ENCODE peak calls at places on chromosomes 3 and 15, in five cellular contexts. One of them, this sample, is unnamed.

GRCh38 chr3:170726976-170727661 is 141.2 kb upstream of the SLC7A14 start:
- DNase-seq in mesendoderm: no peak
- DNase-seq in body of pancreas: no peak
- DNase-seq in transverse colon: no peak
- DNase-seq in CD4-positive, alpha-beta memory T cell: no peak
- DNase-seq in this sample: no peak

GRCh38 chr3:143241556-143241955 is 122.0 kb downstream of the CHST2 start:
- DNase-seq in mesendoderm: no peak
- DNase-seq in body of pancreas: no peak
- DNase-seq in transverse colon: no peak
- DNase-seq in CD4-positive, alpha-beta memory T cell: no peak
- DNase-seq in this sample: no peak

GRCh38 chr3:8987673-8988655 is 24.7 kb upstream of the RAD18 start:
- DNase-seq in mesendoderm: peak; percentile 91
- DNase-seq in body of pancreas: peak; percentile 55
- DNase-seq in transverse colon: peak; percentile 62
- DNase-seq in CD4-positive, alpha-beta memory T cell: peak; percentile 51
- DNase-seq in this sample: peak; percentile 55

GRCh38 chr3:39267631-39268553 is 11.9 kb downstream of the CX3CR1 start:
- DNase-seq in mesendoderm: no peak
- DNase-seq in body of pancreas: no peak
- DNase-seq in transverse colon: no peak
- DNase-seq in CD4-positive, alpha-beta memory T cell: peak; percentile 77
- DNase-seq in this sample: no peak

GRCh38 chr3:193190387-193190786 is 50.6 kb upstream of the PLAAT1 start:
- DNase-seq in mesendoderm: peak; percentile 93
- DNase-seq in body of pancreas: no peak
- DNase-seq in transverse colon: no peak
- DNase-seq in CD4-positive, alpha-beta memory T cell: no peak
- DNase-seq in this sample: peak; percentile 20

GRCh38 chr15:40769310-40770146 is at the start of gene C15orf62:
- DNase-seq in mesendoderm: no peak
- DNase-seq in body of pancreas: peak; percentile 55
- DNase-seq in transverse colon: peak; percentile 66
- DNase-seq in CD4-positive, alpha-beta memory T cell: no peak
- DNase-seq in this sample: peak; percentile 79

GRCh38 chr15:98746756-98747155 is 98.4 kb downstream of the IGF1R start:
- DNase-seq in mesendoderm: no peak
- DNase-seq in body of pancreas: no peak
- DNase-seq in transverse colon: no peak
- DNase-seq in CD4-positive, alpha-beta memory T cell: no peak
- DNase-seq in this sample: no peak

GRCh38 chr15:75729304-75730069 is 16.8 kb upstream of the CSPG4 start:
- DNase-seq in mesendoderm: no peak
- DNase-seq in body of pancreas: no peak
- DNase-seq in transverse colon: no peak
- DNase-seq in CD4-positive, alpha-beta memory T cell: no peak
- DNase-seq in this sample: peak; percentile 29

GRCh38 chr3:45095916-45096526 is 50.2 kb downstream of the CDCP1 start:
- DNase-seq in mesendoderm: no peak
- DNase-seq in body of pancreas: peak; percentile 37
- DNase-seq in transverse colon: no peak
- DNase-seq in CD4-positive, alpha-beta memory T cell: no peak
- DNase-seq in this sample: peak; percentile 44

GRCh38 chr3:132006605-132007204 is 28.1 kb downstream of the CPNE4 start:
- DNase-seq in mesendoderm: peak; percentile 52
- DNase-seq in body of pancreas: peak; percentile 27
- DNase-seq in transverse colon: peak; percentile 12
- DNase-seq in CD4-positive, alpha-beta memory T cell: no peak
- DNase-seq in this sample: peak; percentile 56

GRCh38 chr3:144085964-144086363 is 114.3 kb downstream of the DIPK2A start:
- DNase-seq in mesendoderm: no peak
- DNase-seq in body of pancreas: no peak
- DNase-seq in transverse colon: no peak
- DNase-seq in CD4-positive, alpha-beta memory T cell: no peak
- DNase-seq in this sample: no peak

GRCh38 chr3:179837374-179837773 is 184.5 kb downstream of the USP13 start:
- DNase-seq in mesendoderm: peak; percentile 24
- DNase-seq in body of pancreas: no peak
- DNase-seq in transverse colon: no peak
- DNase-seq in CD4-positive, alpha-beta memory T cell: no peak
- DNase-seq in this sample: no peak

GRCh38 chr3:38128303-38128655 is 8.6 kb downstream of the ACAA1 start:
- DNase-seq in mesendoderm: no peak
- DNase-seq in body of pancreas: no peak
- DNase-seq in transverse colon: no peak
- DNase-seq in CD4-positive, alpha-beta memory T cell: no peak
- DNase-seq in this sample: no peak

GRCh38 chr15:63899193-63899592 is 65.4 kb upstream of the HERC1 start:
- DNase-seq in mesendoderm: no peak
- DNase-seq in body of pancreas: no peak
- DNase-seq in transverse colon: no peak
- DNase-seq in CD4-positive, alpha-beta memory T cell: no peak
- DNase-seq in this sample: no peak

GRCh38 chr3:155386817-155387403 is 93.4 kb upstream of the STRIT1 start:
- DNase-seq in mesendoderm: no peak
- DNase-seq in body of pancreas: no peak
- DNase-seq in transverse colon: no peak
- DNase-seq in CD4-positive, alpha-beta memory T cell: no peak
- DNase-seq in this sample: no peak

GRCh38 chr3:180749796-180750195 is 70.5 kb upstream of the CCDC39 start:
- DNase-seq in mesendoderm: no peak
- DNase-seq in body of pancreas: no peak
- DNase-seq in transverse colon: no peak
- DNase-seq in CD4-positive, alpha-beta memory T cell: no peak
- DNase-seq in this sample: no peak

GRCh38 chr15:94231728-94232086 is 346 bp downstream of the MCTP2 start:
- DNase-seq in mesendoderm: peak; percentile 62
- DNase-seq in body of pancreas: no peak
- DNase-seq in transverse colon: peak; percentile 49
- DNase-seq in CD4-positive, alpha-beta memory T cell: no peak
- DNase-seq in this sample: no peak

GRCh38 chr15:95262866-95263564 is 1031.7 kb downstream of the MCTP2 start:
- DNase-seq in mesendoderm: no peak
- DNase-seq in body of pancreas: no peak
- DNase-seq in transverse colon: no peak
- DNase-seq in CD4-positive, alpha-beta memory T cell: no peak
- DNase-seq in this sample: no peak

GRCh38 chr15:31341036-31341435 is 14.4 kb downstream of the KLF13 start:
- DNase-seq in mesendoderm: no peak
- DNase-seq in body of pancreas: no peak
- DNase-seq in transverse colon: no peak
- DNase-seq in CD4-positive, alpha-beta memory T cell: no peak
- DNase-seq in this sample: no peak

GRCh38 chr15:31339558-31339895 is 12.9 kb downstream of the KLF13 start:
- DNase-seq in mesendoderm: no peak
- DNase-seq in body of pancreas: peak; percentile 70
- DNase-seq in transverse colon: no peak
- DNase-seq in CD4-positive, alpha-beta memory T cell: no peak
- DNase-seq in this sample: no peak

GRCh38 chr15:31340591-31340990 is 14.0 kb downstream of the KLF13 start:
- DNase-seq in mesendoderm: no peak
- DNase-seq in body of pancreas: no peak
- DNase-seq in transverse colon: no peak
- DNase-seq in CD4-positive, alpha-beta memory T cell: no peak
- DNase-seq in this sample: no peak

GRCh38 chr15:31338879-31339557 is 12.4 kb downstream of the KLF13 start:
- DNase-seq in mesendoderm: peak; percentile 65
- DNase-seq in body of pancreas: peak; percentile 89
- DNase-seq in transverse colon: no peak
- DNase-seq in CD4-positive, alpha-beta memory T cell: no peak
- DNase-seq in this sample: peak; percentile 73

DNA sequence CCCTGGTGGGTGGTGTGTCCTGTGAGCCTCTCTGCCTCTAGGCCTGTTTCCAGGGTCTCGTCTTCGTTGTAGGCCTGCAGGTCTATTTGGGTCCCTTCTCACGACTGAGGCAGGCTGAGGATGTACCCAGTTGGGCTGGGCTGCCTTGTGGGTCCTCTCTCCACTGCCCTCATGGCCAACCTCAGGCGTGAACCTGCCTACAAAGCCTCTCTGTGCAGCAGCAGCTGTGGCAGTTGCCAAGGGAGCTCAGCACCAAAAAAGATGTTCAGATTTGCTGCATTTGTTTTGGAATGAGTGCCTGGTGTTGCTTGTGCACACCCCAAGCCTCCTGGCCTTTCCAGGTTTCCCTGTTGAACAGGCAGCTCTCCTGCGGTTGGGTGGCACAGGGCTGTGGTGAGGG is 13.4 kb downstream of the KLF13 start:
- DNase-seq in mesendoderm: no peak
- DNase-seq in body of pancreas: peak; percentile 28
- DNase-seq in transverse colon: no peak
- DNase-seq in CD4-positive, alpha-beta memory T cell: no peak
- DNase-seq in this sample: no peak
- H3K4me1 ChIP-seq in mesendoderm: no peaks in the 10 kb centered on the region
- H3K4me1 ChIP-seq in body of pancreas: peaks cover 99% of the 10 kb centered on the region
- H3K4me1 ChIP-seq in transverse colon: peaks cover 79% of the 10 kb centered on the region
- H3K4me1 ChIP-seq in CD4-positive, alpha-beta memory T cell: peaks cover 100% of the 10 kb centered on the region
- H3K4me1 ChIP-seq in this sample: peaks cover 45% of the 10 kb centered on the region

GRCh38 chr3:12963184-12963868 is 109.9 kb downstream of the IQSEC1 start:
- DNase-seq in mesendoderm: no peak
- DNase-seq in body of pancreas: no peak
- DNase-seq in transverse colon: no peak
- DNase-seq in CD4-positive, alpha-beta memory T cell: no peak
- DNase-seq in this sample: no peak
- H3K4me1 ChIP-seq in mesendoderm: peaks cover 15% of the 10 kb centered on the region
- H3K4me1 ChIP-seq in body of pancreas: peaks cover 83% of the 10 kb centered on the region
- H3K4me1 ChIP-seq in transverse colon: peaks cover 42% of the 10 kb centered on the region
- H3K4me1 ChIP-seq in CD4-positive, alpha-beta memory T cell: peaks cover 93% of the 10 kb centered on the region
- H3K4me1 ChIP-seq in this sample: peaks cover 3% of the 10 kb centered on the region

DNA sequence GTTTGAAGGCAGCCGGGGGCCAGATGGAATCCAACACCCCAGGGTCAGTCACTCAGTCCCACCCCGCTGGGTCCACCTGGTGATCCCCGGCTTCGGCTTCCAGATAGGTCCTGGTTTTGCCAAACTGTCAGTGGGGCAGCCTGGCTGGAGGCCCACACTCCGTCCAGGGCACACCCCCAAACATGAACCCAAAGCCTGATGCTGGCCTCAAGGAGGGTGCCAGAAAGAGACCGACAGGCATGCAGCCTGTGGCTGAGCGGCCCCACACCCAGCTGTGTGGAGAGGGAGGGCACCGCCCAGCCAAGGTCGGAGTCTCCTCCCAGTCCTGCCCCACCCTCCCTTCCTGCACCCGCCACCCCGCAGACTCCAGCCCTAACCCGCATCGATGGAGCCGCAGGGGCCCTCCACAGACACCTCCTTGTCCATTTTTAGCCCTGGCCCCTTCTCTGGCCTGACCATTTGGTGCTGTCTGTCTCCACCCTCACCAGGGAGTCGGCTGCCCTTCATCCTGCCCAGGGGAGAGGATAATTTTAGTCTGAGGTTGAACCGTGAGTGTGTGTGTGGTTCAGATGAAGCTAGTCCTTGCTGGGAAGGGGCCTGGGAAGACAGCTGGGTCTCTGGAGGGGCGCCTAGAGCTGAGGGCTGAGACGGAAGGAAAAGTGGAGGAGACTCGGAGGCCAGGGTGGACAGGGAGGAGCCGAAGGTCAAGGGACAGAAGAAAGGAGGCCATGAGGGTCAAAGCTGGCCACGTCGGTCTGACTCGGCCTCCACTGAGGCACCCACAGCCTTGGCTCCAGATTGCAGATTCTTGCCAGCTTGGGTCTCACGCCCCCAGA is 23.1 kb downstream of the TNK2 start:
- DNase-seq in mesendoderm: no peak
- DNase-seq in body of pancreas: no peak
- DNase-seq in transverse colon: peak; percentile 71
- DNase-seq in CD4-positive, alpha-beta memory T cell: no peak
- DNase-seq in this sample: no peak
- H3K4me1 ChIP-seq in mesendoderm: peaks cover 7% of the 10 kb centered on the region
- H3K4me1 ChIP-seq in body of pancreas: no peaks in the 10 kb centered on the region
- H3K4me1 ChIP-seq in transverse colon: peaks cover 11% of the 10 kb centered on the region
- H3K4me1 ChIP-seq in CD4-positive, alpha-beta memory T cell: no peaks in the 10 kb centered on the region
- H3K4me1 ChIP-seq in this sample: peaks cover 2% of the 10 kb centered on the region

GRCh38 chr3:58667229-58667628 is 655 bp upstream of the FAM3D start:
- DNase-seq in mesendoderm: no peak
- DNase-seq in body of pancreas: no peak
- DNase-seq in transverse colon: no peak
- DNase-seq in CD4-positive, alpha-beta memory T cell: no peak
- DNase-seq in this sample: no peak

GRCh38 chr3:58666683-58667082 is at the start of gene FAM3D:
- DNase-seq in mesendoderm: no peak
- DNase-seq in body of pancreas: no peak
- DNase-seq in transverse colon: peak; percentile 84
- DNase-seq in CD4-positive, alpha-beta memory T cell: no peak
- DNase-seq in this sample: no peak

GRCh38 chr3:58665410-58665809 is 1.2 kb downstream of the FAM3D start:
- DNase-seq in mesendoderm: no peak
- DNase-seq in body of pancreas: no peak
- DNase-seq in transverse colon: no peak
- DNase-seq in CD4-positive, alpha-beta memory T cell: no peak
- DNase-seq in this sample: no peak

GRCh38 chr3:58668247-58668646 is 1.7 kb upstream of the FAM3D start:
- DNase-seq in mesendoderm: no peak
- DNase-seq in body of pancreas: no peak
- DNase-seq in transverse colon: peak; percentile 78
- DNase-seq in CD4-positive, alpha-beta memory T cell: no peak
- DNase-seq in this sample: no peak

GRCh38 chr3:58667704-58668103 is 1.1 kb upstream of the FAM3D start:
- DNase-seq in mesendoderm: no peak
- DNase-seq in body of pancreas: no peak
- DNase-seq in transverse colon: no peak
- DNase-seq in CD4-positive, alpha-beta memory T cell: no peak
- DNase-seq in this sample: no peak
- H3K4me1 ChIP-seq in mesendoderm: no peaks in the 10 kb centered on the region
- H3K4me1 ChIP-seq in body of pancreas: peaks cover 19% of the 10 kb centered on the region
- H3K4me1 ChIP-seq in transverse colon: peaks cover 64% of the 10 kb centered on the region
- H3K4me1 ChIP-seq in CD4-positive, alpha-beta memory T cell: no peaks in the 10 kb centered on the region
- H3K4me1 ChIP-seq in this sample: no peaks in the 10 kb centered on the region

GRCh38 chr3:112687621-112688020 is 46.7 kb upstream of the CCDC80 start:
- DNase-seq in mesendoderm: no peak
- DNase-seq in body of pancreas: no peak
- DNase-seq in transverse colon: no peak
- DNase-seq in CD4-positive, alpha-beta memory T cell: no peak
- DNase-seq in this sample: no peak

GRCh38 chr3:112688819-112689218 is 47.9 kb upstream of the CCDC80 start:
- DNase-seq in mesendoderm: no peak
- DNase-seq in body of pancreas: no peak
- DNase-seq in transverse colon: no peak
- DNase-seq in CD4-positive, alpha-beta memory T cell: no peak
- DNase-seq in this sample: no peak

GRCh38 chr3:112689989-112690388 is 49.0 kb upstream of the CCDC80 start:
- DNase-seq in mesendoderm: no peak
- DNase-seq in body of pancreas: no peak
- DNase-seq in transverse colon: no peak
- DNase-seq in CD4-positive, alpha-beta memory T cell: no peak
- DNase-seq in this sample: no peak

GRCh38 chr3:112688085-112688769 is 47.3 kb upstream of the CCDC80 start:
- DNase-seq in mesendoderm: no peak
- DNase-seq in body of pancreas: no peak
- DNase-seq in transverse colon: no peak
- DNase-seq in CD4-positive, alpha-beta memory T cell: no peak
- DNase-seq in this sample: no peak

GRCh38 chr3:112689385-112689784 is 48.4 kb upstream of the CCDC80 start:
- DNase-seq in mesendoderm: no peak
- DNase-seq in body of pancreas: no peak
- DNase-seq in transverse colon: no peak
- DNase-seq in CD4-positive, alpha-beta memory T cell: no peak
- DNase-seq in this sample: no peak
- H3K4me1 ChIP-seq in mesendoderm: no peaks in the 10 kb centered on the region
- H3K4me1 ChIP-seq in body of pancreas: no peaks in the 10 kb centered on the region
- H3K4me1 ChIP-seq in transverse colon: no peaks in the 10 kb centered on the region
- H3K4me1 ChIP-seq in CD4-positive, alpha-beta memory T cell: no peaks in the 10 kb centered on the region
- H3K4me1 ChIP-seq in this sample: no peaks in the 10 kb centered on the region

This sample was measured in BE2C.